ENCODE peak calls at places on chromosomes 7 and 10, in eight cellular contexts. One of them, this sample, is unnamed.

GRCh38 chr7:64515330-64515729 is 47.5 kb downstream of the ZNF680 start:
- DNase-seq in transverse colon: no peak
- DNase-seq in GM12891: no peak
- DNase-seq in endothelial cell of umbilical vein: no peak
- DNase-seq in GM23338: no peak
- DNase-seq in GM12878: no peak
- DNase-seq in HepG2: no peak
- DNase-seq in prostate gland: peak
- DNase-seq in this sample: no peak

GRCh38 chr10:6647811-6648526 is 67.9 kb upstream of the PRKCQ start:
- DNase-seq in transverse colon: peak
- DNase-seq in GM12891: peak
- DNase-seq in endothelial cell of umbilical vein: peak
- DNase-seq in GM23338: peak
- DNase-seq in GM12878: no peak
- DNase-seq in HepG2: peak
- DNase-seq in prostate gland: no peak
- DNase-seq in this sample: no peak

GRCh38 chr10:86413046-86413728 is 46.6 kb upstream of the GRID1 start:
- DNase-seq in transverse colon: no peak
- DNase-seq in GM12891: no peak
- DNase-seq in endothelial cell of umbilical vein: no peak
- DNase-seq in GM23338: no peak
- DNase-seq in GM12878: peak
- DNase-seq in HepG2: no peak
- DNase-seq in prostate gland: no peak
- DNase-seq in this sample: no peak

GRCh38 chr10:12656518-12657142 is 307.3 kb downstream of the CAMK1D start:
- DNase-seq in transverse colon: no peak
- DNase-seq in GM12891: no peak
- DNase-seq in endothelial cell of umbilical vein: peak
- DNase-seq in GM23338: peak
- DNase-seq in GM12878: no peak
- DNase-seq in HepG2: peak
- DNase-seq in prostate gland: peak
- DNase-seq in this sample: no peak

GRCh38 chr10:36602374-36602773 is 523.0 kb upstream of the ANKRD30A start:
- DNase-seq in transverse colon: no peak
- DNase-seq in GM12891: no peak
- DNase-seq in endothelial cell of umbilical vein: peak
- DNase-seq in GM23338: no peak
- DNase-seq in GM12878: no peak
- DNase-seq in HepG2: no peak
- DNase-seq in prostate gland: no peak
- DNase-seq in this sample: no peak

GRCh38 chr10:79112898-79113431 is 44.2 kb downstream of the ZMIZ1 start:
- DNase-seq in transverse colon: no peak
- DNase-seq in GM12891: no peak
- DNase-seq in endothelial cell of umbilical vein: peak
- DNase-seq in GM23338: no peak
- DNase-seq in GM12878: no peak
- DNase-seq in HepG2: no peak
- DNase-seq in prostate gland: peak
- DNase-seq in this sample: no peak

GRCh38 chr7:22561356-22561755 is 61.4 kb upstream of the STEAP1B start:
- DNase-seq in transverse colon: peak
- DNase-seq in GM12891: no peak
- DNase-seq in endothelial cell of umbilical vein: peak
- DNase-seq in GM23338: peak
- DNase-seq in GM12878: no peak
- DNase-seq in HepG2: peak
- DNase-seq in prostate gland: no peak
- DNase-seq in this sample: no peak

GRCh38 chr7:151341357-151342101 is at the start of gene NUB1:
- DNase-seq in transverse colon: peak
- DNase-seq in GM12891: peak
- DNase-seq in endothelial cell of umbilical vein: peak
- DNase-seq in GM23338: peak
- DNase-seq in GM12878: no peak
- DNase-seq in HepG2: peak
- DNase-seq in prostate gland: peak
- DNase-seq in this sample: no peak

GRCh38 chr10:122374246-122374858 is at the start of gene PLEKHA1:
- DNase-seq in transverse colon: peak
- DNase-seq in GM12891: peak
- DNase-seq in endothelial cell of umbilical vein: peak
- DNase-seq in GM23338: peak
- DNase-seq in GM12878: peak
- DNase-seq in HepG2: peak
- DNase-seq in prostate gland: peak
- DNase-seq in this sample: no peak

GRCh38 chr10:122376364-122376961 is 2.0 kb downstream of the PLEKHA1 start:
- DNase-seq in transverse colon: no peak
- DNase-seq in GM12891: no peak
- DNase-seq in endothelial cell of umbilical vein: peak
- DNase-seq in GM23338: no peak
- DNase-seq in GM12878: no peak
- DNase-seq in HepG2: no peak
- DNase-seq in prostate gland: no peak
- DNase-seq in this sample: no peak

GRCh38 chr10:122375761-122376160 is 1.3 kb downstream of the PLEKHA1 start:
- DNase-seq in transverse colon: no peak
- DNase-seq in GM12891: no peak
- DNase-seq in endothelial cell of umbilical vein: peak
- DNase-seq in GM23338: peak
- DNase-seq in GM12878: no peak
- DNase-seq in HepG2: no peak
- DNase-seq in prostate gland: no peak
- DNase-seq in this sample: no peak

GRCh38 chr10:122373713-122374112 is 795 bp upstream of the PLEKHA1 start:
- DNase-seq in transverse colon: peak
- DNase-seq in GM12891: no peak
- DNase-seq in endothelial cell of umbilical vein: no peak
- DNase-seq in GM23338: peak
- DNase-seq in GM12878: no peak
- DNase-seq in HepG2: peak
- DNase-seq in prostate gland: peak
- DNase-seq in this sample: no peak

DNA sequence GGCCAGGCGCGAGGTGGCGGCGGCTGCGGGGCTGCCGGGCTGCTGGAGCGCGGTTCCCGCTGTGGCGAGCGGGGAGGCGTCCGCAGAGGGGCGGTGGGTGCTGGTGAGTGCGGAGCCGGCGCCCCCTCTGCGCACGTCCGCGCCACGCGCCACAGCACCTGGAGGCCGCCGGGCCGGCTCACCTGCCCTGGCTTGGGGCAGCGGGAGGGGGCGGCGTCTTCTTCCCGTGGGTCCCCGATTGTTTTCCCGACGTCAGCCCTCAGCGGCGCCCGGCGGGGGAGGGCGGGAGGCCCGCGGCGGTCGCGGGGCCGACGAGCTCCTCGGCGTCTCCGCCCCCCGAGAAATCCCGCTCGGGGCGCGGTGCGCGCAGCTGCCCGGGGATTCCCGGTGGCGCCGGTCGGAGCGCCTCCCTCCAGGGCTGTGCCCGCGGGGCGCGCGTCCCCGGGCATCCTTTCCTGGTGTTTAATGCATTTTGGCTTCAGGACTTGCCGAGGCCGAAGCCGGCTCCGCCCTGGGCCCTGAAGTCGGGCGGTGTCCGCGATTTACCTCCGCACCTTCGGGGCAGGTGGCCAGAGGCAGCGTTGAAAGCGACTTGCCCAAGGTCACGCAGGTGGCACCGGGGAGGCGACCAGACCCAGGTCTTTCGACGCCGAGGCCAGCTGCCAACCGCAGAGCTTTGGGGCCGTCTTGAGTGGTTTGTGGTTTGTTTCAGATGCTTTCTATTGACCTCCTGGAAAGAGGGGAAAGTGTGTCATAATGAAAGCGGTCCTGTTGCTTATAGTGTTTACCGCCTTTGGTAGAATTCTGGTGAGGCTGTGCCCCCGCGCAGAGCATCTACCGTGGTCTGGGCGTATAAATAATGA is 582 bp downstream of the PLEKHA1 start:
- DNase-seq in transverse colon: peak
- DNase-seq in GM12891: peak
- DNase-seq in endothelial cell of umbilical vein: peak
- DNase-seq in GM23338: peak
- DNase-seq in GM12878: peak
- DNase-seq in HepG2: peak
- DNase-seq in prostate gland: peak
- DNase-seq in this sample: no peak
- TF ChIP-seq POLR2AphosphoS5 in transverse colon: peak
- TF ChIP-seq POLR2AphosphoS5 in GM12891: no peak
- TF ChIP-seq POLR2AphosphoS5 in endothelial cell of umbilical vein: peak
- TF ChIP-seq POLR2AphosphoS5 in GM23338: no peak
- TF ChIP-seq POLR2AphosphoS5 in GM12878: no peak
- TF ChIP-seq POLR2AphosphoS5 in HepG2: no peak
- TF ChIP-seq POLR2AphosphoS5 in prostate gland: no peak
- TF ChIP-seq POLR2AphosphoS5 in this sample: no peak

DNA sequence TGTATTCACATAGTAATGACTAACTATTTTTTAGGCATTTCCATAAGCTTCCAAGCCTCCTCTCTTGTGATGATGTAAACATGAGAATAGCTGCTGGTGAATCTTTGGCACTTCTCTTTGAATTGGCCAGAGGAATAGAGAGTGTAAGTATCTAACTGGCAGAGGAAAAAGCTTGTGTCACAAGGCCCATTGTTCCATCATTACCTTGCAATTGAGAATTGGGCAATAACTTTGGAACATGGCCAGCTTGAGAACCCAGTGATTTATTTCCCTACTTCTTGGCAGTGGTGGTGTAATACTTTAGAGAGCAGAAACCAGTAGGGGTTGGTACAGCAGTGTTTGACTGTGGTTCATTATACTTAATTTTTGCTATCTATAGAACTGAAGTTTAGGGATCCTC is 12.0 kb downstream of the IFRD1 start:
- DNase-seq in transverse colon: peak
- DNase-seq in GM12891: no peak
- DNase-seq in endothelial cell of umbilical vein: peak
- DNase-seq in GM23338: no peak
- DNase-seq in GM12878: no peak
- DNase-seq in HepG2: peak
- DNase-seq in prostate gland: peak
- DNase-seq in this sample: no peak
- TF ChIP-seq POLR2AphosphoS5 in transverse colon: peak
- TF ChIP-seq POLR2AphosphoS5 in GM12891: no peak
- TF ChIP-seq POLR2AphosphoS5 in endothelial cell of umbilical vein: no peak
- TF ChIP-seq POLR2AphosphoS5 in GM23338: no peak
- TF ChIP-seq POLR2AphosphoS5 in GM12878: no peak
- TF ChIP-seq POLR2AphosphoS5 in HepG2: no peak
- TF ChIP-seq POLR2AphosphoS5 in prostate gland: peak
- TF ChIP-seq POLR2AphosphoS5 in this sample: no peak

DNA sequence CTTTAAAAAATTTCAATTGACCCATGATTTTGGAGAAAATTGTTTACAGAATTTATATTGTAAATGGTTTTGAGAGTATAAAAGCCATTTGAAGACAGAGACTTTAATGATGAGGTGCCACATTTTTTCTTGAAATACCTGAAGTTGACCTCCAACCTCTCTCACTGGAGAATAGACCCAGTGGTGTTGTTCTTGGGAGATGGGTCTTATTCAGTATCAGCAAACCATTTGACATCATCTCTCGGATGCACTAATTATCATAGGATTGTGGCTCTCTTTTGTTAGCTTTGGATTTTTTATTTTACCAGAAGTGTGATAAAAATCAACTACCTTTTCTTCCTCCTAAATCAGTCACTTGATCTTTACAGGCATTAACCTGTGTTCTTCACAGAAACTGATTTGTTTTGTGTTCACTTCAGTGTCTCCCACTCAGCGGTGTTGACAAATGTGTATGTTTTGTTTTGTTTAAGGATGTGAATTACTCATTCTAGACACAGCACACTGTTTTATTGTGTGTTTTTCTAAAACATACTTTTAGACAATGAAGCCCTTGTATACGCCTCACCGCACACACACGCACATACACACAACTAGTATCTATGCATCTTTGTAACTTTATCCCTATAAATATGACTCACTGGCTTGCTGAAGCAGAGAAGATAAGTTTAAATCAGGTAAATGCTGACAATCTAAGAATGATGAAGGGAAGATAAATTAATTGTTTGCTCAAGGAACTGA is 455.6 kb downstream of the INHBA start:
- DNase-seq in transverse colon: no peak
- DNase-seq in GM12891: no peak
- DNase-seq in endothelial cell of umbilical vein: peak
- DNase-seq in GM23338: no peak
- DNase-seq in GM12878: no peak
- DNase-seq in HepG2: no peak
- DNase-seq in prostate gland: no peak
- DNase-seq in this sample: no peak
- TF ChIP-seq POLR2AphosphoS5 in transverse colon: no peak
- TF ChIP-seq POLR2AphosphoS5 in GM12891: no peak
- TF ChIP-seq POLR2AphosphoS5 in endothelial cell of umbilical vein: no peak
- TF ChIP-seq POLR2AphosphoS5 in GM23338: no peak
- TF ChIP-seq POLR2AphosphoS5 in GM12878: no peak
- TF ChIP-seq POLR2AphosphoS5 in HepG2: no peak
- TF ChIP-seq POLR2AphosphoS5 in prostate gland: no peak
- TF ChIP-seq POLR2AphosphoS5 in this sample: no peak

GRCh38 chr10:91088300-91089140 is 131.9 kb upstream of the PCGF5 start:
- DNase-seq in transverse colon: no peak
- DNase-seq in GM12891: no peak
- DNase-seq in endothelial cell of umbilical vein: peak
- DNase-seq in GM23338: peak
- DNase-seq in GM12878: no peak
- DNase-seq in HepG2: peak
- DNase-seq in prostate gland: no peak
- DNase-seq in this sample: no peak
- TF ChIP-seq POLR2AphosphoS5 in transverse colon: no peak
- TF ChIP-seq POLR2AphosphoS5 in GM12891: no peak
- TF ChIP-seq POLR2AphosphoS5 in endothelial cell of umbilical vein: no peak
- TF ChIP-seq POLR2AphosphoS5 in GM23338: no peak
- TF ChIP-seq POLR2AphosphoS5 in GM12878: no peak
- TF ChIP-seq POLR2AphosphoS5 in HepG2: no peak
- TF ChIP-seq POLR2AphosphoS5 in prostate gland: no peak
- TF ChIP-seq POLR2AphosphoS5 in this sample: no peak

DNA sequence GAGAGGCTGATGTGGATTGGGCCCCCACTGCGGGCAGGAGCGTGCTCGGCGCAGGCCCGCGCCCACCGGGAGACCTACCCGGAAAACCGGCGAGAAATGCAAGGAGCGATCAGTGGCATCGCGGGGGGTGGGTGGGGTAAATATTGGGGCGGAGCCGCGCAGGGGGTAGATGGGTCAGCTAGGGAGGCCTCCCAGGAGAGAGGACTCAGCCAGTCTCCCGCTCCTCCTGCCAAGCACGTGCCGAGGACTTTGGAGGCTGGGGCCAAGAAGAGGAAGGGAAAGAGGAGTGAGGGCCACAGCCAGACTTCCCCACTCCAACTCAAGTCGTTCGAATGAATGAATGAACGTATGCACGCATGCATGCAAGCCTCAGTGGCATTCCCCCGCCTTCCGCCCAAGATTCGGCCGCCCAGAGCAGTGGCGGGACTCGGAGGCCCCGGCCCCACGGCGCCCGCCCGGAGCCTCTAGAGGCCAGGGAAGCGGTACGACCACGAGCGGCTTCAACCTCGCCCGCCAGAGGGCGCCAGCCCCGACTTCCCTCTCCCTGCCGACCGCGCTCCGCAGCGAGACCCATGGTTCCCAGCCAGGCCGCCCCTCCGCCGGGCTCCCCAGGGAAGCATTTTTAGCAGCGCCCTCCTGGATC is 3.6 kb downstream of the NPM3 start:
- DNase-seq in transverse colon: peak
- DNase-seq in GM12891: peak
- DNase-seq in endothelial cell of umbilical vein: peak
- DNase-seq in GM23338: peak
- DNase-seq in GM12878: peak
- DNase-seq in HepG2: no peak
- DNase-seq in prostate gland: peak
- DNase-seq in this sample: no peak
- TF ChIP-seq POLR2AphosphoS5 in transverse colon: no peak
- TF ChIP-seq POLR2AphosphoS5 in GM12891: no peak
- TF ChIP-seq POLR2AphosphoS5 in endothelial cell of umbilical vein: peak
- TF ChIP-seq POLR2AphosphoS5 in GM23338: no peak
- TF ChIP-seq POLR2AphosphoS5 in GM12878: no peak
- TF ChIP-seq POLR2AphosphoS5 in HepG2: no peak
- TF ChIP-seq POLR2AphosphoS5 in prostate gland: no peak
- TF ChIP-seq POLR2AphosphoS5 in this sample: peak

This sample was measured in vagina.